ENCODE peak calls at places on chromosomes 11 and 22, in six cellular contexts. J, V, R, H, D and A are unnamed samples.

GRCh38 chr11:15800121-15800800 is 556.1 kb downstream of the SOX6 start:
- DNase-seq in J (peak; percentile 4), R (no peak), D (peak; percentile 25), V (peak; percentile 14), H (peak; percentile 50), A (peak; percentile 26)

GRCh38 chr11:95968585-95968984 is 44.7 kb upstream of the MTMR2 start:
- DNase-seq in V (no peak), R (no peak), H (no peak), D (no peak), J (peak; percentile 56), A (no peak)

GRCh38 chr11:35087648-35088047 is 51.3 kb upstream of the CD44 start:
- DNase-seq in D (no peak), R (no peak), H (peak; percentile 69), J (no peak), V (no peak), A (no peak)

GRCh38 chr11:17777086-17777725 is 42.6 kb downstream of the KCNC1 start:
- DNase-seq in H (no peak), D (no peak), V (no peak), J (no peak), R (no peak), A (no peak)

GRCh38 chr22:48885919-48886305 is 941.8 kb downstream of the BRD1 start:
- DNase-seq in D (no peak), V (no peak), H (no peak), J (no peak), R (no peak), A (no peak)

GRCh38 chr11:706439-706956 is 467 bp downstream of the EPS8L2 start:
- DNase-seq in V (no peak), D (peak; percentile 63), H (no peak), R (no peak), J (peak; percentile 65), A (peak; percentile 54)

GRCh38 chr11:108887436-108888238 is 222.8 kb downstream of the DDX10 start:
- DNase-seq in H (no peak), R (no peak), D (no peak), J (peak; percentile 15), V (no peak), A (no peak)

GRCh38 chr11:44946268-44946667 is 4.4 kb downstream of the TP53I11 start:
- DNase-seq in J (no peak), V (peak; percentile 49), R (no peak), H (peak; percentile 87), D (no peak), A (peak; percentile 37)

GRCh38 chr11:131951146-131951545 is 580.7 kb downstream of the NTM start:
- DNase-seq in V (no peak), D (no peak), H (no peak), J (no peak), R (no peak), A (no peak)

GRCh38 chr11:122808494-122808893 is 29.8 kb upstream of the CRTAM start:
- DNase-seq in R (no peak), J (no peak), H (no peak), V (no peak), D (no peak), A (no peak)

GRCh38 chr11:30282289-30282631 is 40.6 kb upstream of the ARL14EP start:
- DNase-seq in R (peak; percentile 10), H (no peak), J (no peak), V (no peak), D (no peak), A (no peak)

DNA sequence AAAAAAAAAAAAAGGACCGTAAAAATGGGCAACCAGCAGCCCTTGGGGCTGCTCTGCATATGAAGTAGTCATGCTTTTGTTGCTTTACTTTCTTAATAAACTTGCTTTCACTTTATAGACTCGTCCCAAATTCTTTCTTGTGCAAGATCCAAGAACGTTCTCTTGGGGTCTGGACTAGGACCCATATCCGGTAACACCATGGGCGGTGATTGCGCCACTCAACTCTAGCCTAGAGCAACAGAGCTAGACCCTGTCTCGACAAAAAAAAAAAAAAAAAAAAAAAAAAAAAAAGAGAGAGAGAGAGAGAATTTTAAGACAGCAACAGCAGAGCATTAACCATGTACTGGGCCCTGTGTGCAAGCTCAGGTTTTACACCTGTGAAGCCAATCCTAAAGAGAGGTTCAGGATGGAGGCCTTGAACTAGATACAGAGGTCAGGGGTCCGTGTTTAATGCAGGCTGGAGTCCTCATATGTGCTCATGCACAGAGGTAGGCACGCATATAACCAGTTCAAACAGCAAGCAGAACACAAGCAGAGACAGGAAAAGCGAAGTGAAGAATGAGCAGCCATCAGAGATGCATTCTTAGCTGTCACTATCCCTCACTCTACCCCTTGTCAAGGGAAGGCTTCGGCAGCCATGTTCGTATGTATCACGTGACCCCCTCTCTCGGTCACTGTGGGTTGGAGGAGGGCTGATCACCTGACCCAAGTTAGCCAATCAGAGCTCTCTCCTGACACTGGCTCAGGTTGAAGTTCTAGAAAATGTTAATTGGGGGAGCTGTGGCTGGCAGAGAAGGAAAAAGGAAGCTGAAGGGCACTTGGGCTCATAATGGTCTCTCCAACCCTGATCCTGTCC is 16.7 kb upstream of the SYT12 start:
- DNase-seq in R (peak; percentile 88), J (peak; percentile 49), V (peak; percentile 25), D (no peak), H (peak; percentile 62), A (no peak)
- H3K4me3 ChIP-seq in R (no peak overlapping the region), J (no peak overlapping the region), V (no peak overlapping the region), D (no peak overlapping the region), H (no peak overlapping the region), A (no peak overlapping the region)

DNA sequence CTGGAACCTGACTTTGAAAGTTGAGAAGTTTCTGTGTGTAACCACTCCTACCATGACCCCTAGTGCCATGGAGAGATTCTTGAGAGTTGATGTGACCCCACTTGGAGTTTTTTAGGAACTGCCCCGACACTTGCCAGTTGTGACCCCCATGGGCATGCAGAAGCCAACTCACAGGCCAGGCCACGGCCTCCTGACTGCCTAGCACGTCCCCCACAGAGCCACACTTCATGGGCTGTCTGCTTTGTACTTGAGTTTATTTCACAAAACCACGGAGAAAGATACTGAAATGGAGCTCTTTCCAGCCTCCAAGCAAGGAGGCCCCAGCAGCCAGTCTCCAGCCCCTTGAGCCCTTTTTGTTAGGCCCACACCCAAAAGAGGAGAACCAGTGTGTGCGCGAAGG is 8.4 kb downstream of the CYB5R2 start:
- DNase-seq in D (no peak), H (no peak), J (no peak), V (no peak), R (no peak), A (no peak)
- H3K4me1 ChIP-seq in D (no peaks in the 10 kb centered on the region), H (peaks cover 4% of the 10 kb centered on the region), J (no peaks in the 10 kb centered on the region), V (peaks cover 12% of the 10 kb centered on the region), R (no peaks in the 10 kb centered on the region), A (no peaks in the 10 kb centered on the region)

GRCh38 chr22:43509337-43509736 is 97.5 kb downstream of the MPPED1 start:
- DNase-seq in R (no peak), V (no peak), D (no peak), H (no peak), J (no peak), A (no peak)
- H3K27ac ChIP-seq in R (no peak overlapping the region), V (no peak overlapping the region), D (no peak overlapping the region), H (no peak overlapping the region), J (no peak overlapping the region), A (no peak overlapping the region)

GRCh38 chr11:105609341-105609781 is 512 bp upstream of the GRIA4 start:
- DNase-seq in D (no peak), V (no peak), H (no peak), J (peak; percentile 62), R (peak; percentile 77), A (peak; percentile 21)

GRCh38 chr11:105611837-105612480 is 2.1 kb downstream of the GRIA4 start:
- DNase-seq in J (no peak), V (no peak), D (no peak), H (no peak), R (peak; percentile 46), A (no peak)

GRCh38 chr11:105611414-105611813 is 1.5 kb downstream of the GRIA4 start:
- DNase-seq in H (no peak), D (no peak), R (no peak), V (no peak), J (no peak), A (no peak)

GRCh38 chr11:105610796-105611361 is 1.0 kb downstream of the GRIA4 start:
- DNase-seq in V (no peak), D (no peak), J (no peak), H (no peak), R (no peak), A (no peak)

GRCh38 chr11:105609832-105610781 is at the start of gene GRIA4:
- DNase-seq in V (peak; percentile 14), D (peak; percentile 19), J (no peak), H (peak; percentile 21), R (peak; percentile 74), A (peak; percentile 18)
- H3K4me3 ChIP-seq in V (peak within 1 kb of the TSS; percentile 29), D (peak within 1 kb of the TSS; percentile 34), J (peak within 1 kb of the TSS; percentile 16), H (no peak within 1 kb of the TSS), R (peak within 1 kb of the TSS; percentile 73), A (peak within 1 kb of the TSS; percentile 29)